ENCODE peak calls at places on chromosomes 11 and 22, in seven cellular contexts. Y is neural crest cell, A is stomach, Q is psoas muscle, K is nephron progenitor cell, C is B cell, Z is GM12865. X is an unnamed sample.

GRCh38 chr11:1051356-1052132 is 15.0 kb upstream of the MUC6 start:
- DNase-seq in A (no peak), K (peak), C (no peak), Y (no peak), Z (no peak), Q (peak), X (no peak)

GRCh38 chr11:88689548-88690240 is 352.2 kb upstream of the CTSC start:
- DNase-seq in K (no peak), C (no peak), Z (no peak), Y (no peak), Q (no peak), A (peak), X (no peak)

GRCh38 chr22:50577987-50578775 is at the start of gene CPT1B:
- DNase-seq in A (no peak), Y (no peak), Q (peak), Z (no peak), C (peak), K (no peak), X (no peak)

GRCh38 chr22:30392661-30393321 is 4.0 kb upstream of the SEC14L2 start:
- DNase-seq in C (peak), K (peak), Y (no peak), Z (peak), Q (no peak), A (peak), X (no peak)

GRCh38 chr11:72688929-72689328 is 14.7 kb upstream of the PDE2A start:
- DNase-seq in Z (no peak), C (no peak), K (no peak), Y (no peak), Q (no peak), A (no peak), X (no peak)

GRCh38 chr11:15937601-15938361 is 418.6 kb downstream of the SOX6 start:
- DNase-seq in Q (no peak), A (no peak), Y (no peak), Z (no peak), C (no peak), K (no peak), X (no peak)

GRCh38 chr11:104000798-104001197 is 35.6 kb upstream of the DDI1 start:
- DNase-seq in C (no peak), Q (no peak), K (no peak), A (no peak), Y (no peak), Z (no peak), X (no peak)

GRCh38 chr22:42664976-42665831 is 16.0 kb upstream of the CYB5R3 start:
- DNase-seq in K (no peak), C (no peak), Q (no peak), A (no peak), Z (peak), Y (no peak), X (no peak)

GRCh38 chr11:72232260-72233055 is 7.9 kb downstream of the INPPL1 start:
- DNase-seq in Z (no peak), Y (no peak), A (no peak), C (no peak), Q (no peak), K (no peak), X (no peak)

GRCh38 chr22:24593810-24594568 is 1.1 kb upstream of the LRRC75B start:
- DNase-seq in Z (no peak), Y (no peak), A (no peak), Q (no peak), K (no peak), C (no peak), X (no peak)

GRCh38 chr11:8867856-8868705 is 42.9 kb upstream of the AKIP1 start:
- DNase-seq in A (no peak), C (no peak), K (no peak), Y (no peak), Z (no peak), Q (no peak), X (no peak)

GRCh38 chr22:44673406-44673805 is 28.6 kb upstream of the PRR5 start:
- DNase-seq in C (no peak), Z (no peak), K (no peak), A (no peak), Y (no peak), Q (no peak), X (no peak)

GRCh38 chr11:1556278-1557167 is 15.5 kb downstream of the DUSP8 start:
- DNase-seq in Q (no peak), K (no peak), A (no peak), C (peak), Y (no peak), Z (no peak), X (no peak)

GRCh38 chr11:19093976-19094375 is 23.0 kb upstream of the ZDHHC13 start:
- DNase-seq in K (no peak), A (no peak), Z (no peak), C (no peak), Q (no peak), Y (no peak), X (no peak)

GRCh38 chr11:110162216-110162615 is 69.0 kb downstream of the ZC3H12C start:
- DNase-seq in A (no peak), K (no peak), Z (no peak), Q (no peak), Y (no peak), C (no peak), X (no peak)

GRCh38 chr11:68804786-68805185 is 36.9 kb downstream of the CPT1A start:
- DNase-seq in K (no peak), Q (no peak), C (no peak), Z (no peak), Y (no peak), A (no peak), X (no peak)

GRCh38 chr11:2817431-2817830 is 68.1 kb downstream of the CDKN1C start:
- DNase-seq in Q (no peak), A (no peak), C (no peak), Y (no peak), Z (no peak), K (no peak), X (no peak)

GRCh38 chr11:28615542-28615941 is 507.4 kb downstream of the METTL15 start:
- DNase-seq in Y (no peak), C (no peak), Q (no peak), Z (no peak), K (no peak), A (no peak), X (no peak)

GRCh38 chr11:118645066-118645715 is 34.3 kb downstream of the TREH start:
- DNase-seq in K (no peak), Y (no peak), Q (no peak), Z (no peak), A (no peak), C (no peak), X (no peak)

GRCh38 chr11:130389315-130389935 is 39.0 kb downstream of the ADAMTS8 start:
- DNase-seq in Y (no peak), Q (no peak), C (no peak), K (no peak), Z (no peak), A (no peak), X (no peak)

GRCh38 chr11:69000831-69001245 is 12.2 kb downstream of the MRGPRF start:
- DNase-seq in C (no peak), A (no peak), Q (no peak), K (no peak), Y (no peak), Z (no peak), X (no peak)

GRCh38 chr11:120985718-120986569 is 38.0 kb upstream of the TBCEL start:
- DNase-seq in C (peak), A (peak), Z (peak), K (peak), Y (peak), Q (peak), X (peak)

GRCh38 chr11:44905131-44905866 is 45.4 kb downstream of the TP53I11 start:
- DNase-seq in C (no peak), A (no peak), Z (no peak), K (no peak), Q (no peak), Y (no peak), X (no peak)

GRCh38 chr11:9617960-9618359 is 44.5 kb downstream of the WEE1 start:
- DNase-seq in Z (no peak), A (no peak), Q (no peak), Y (no peak), K (no peak), C (no peak), X (no peak)

DNA sequence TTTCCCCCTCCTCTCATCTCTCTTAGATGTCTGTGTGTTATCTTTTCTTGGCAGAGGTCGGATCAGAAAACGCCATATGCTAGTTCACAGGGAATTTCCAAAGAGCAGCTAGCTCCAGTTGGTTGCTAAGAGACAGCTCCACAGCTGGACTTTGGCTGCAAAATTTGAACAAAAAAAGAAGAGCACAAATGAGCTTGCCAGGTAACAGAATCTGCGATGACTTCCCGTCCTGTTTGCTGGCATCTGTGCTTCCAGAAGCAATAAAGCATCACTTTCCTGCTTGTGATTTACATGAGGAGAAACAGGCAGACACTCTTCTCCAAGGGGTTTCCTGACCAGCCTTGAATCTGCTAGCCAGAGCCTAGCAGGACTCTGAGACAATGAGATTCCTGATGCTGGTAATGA is 596.0 kb upstream of the B3GAT1 start:
- DNase-seq in Q (no peak), K (no peak), C (no peak), Z (no peak), A (no peak), Y (no peak), X (no peak)
- TF ChIP-seq CTCF in Q (no peak), K (no peak), C (no peak), Z (no peak), A (no peak), Y (no peak), X (no peak)

GRCh38 chr22:45906946-45907345 is 70.0 kb downstream of the WNT7B start:
- DNase-seq in A (no peak), C (no peak), Y (no peak), Z (no peak), Q (no peak), K (no peak), X (no peak)

GRCh38 chr22:45905326-45905923 is 71.5 kb downstream of the WNT7B start:
- DNase-seq in Z (no peak), C (no peak), Y (no peak), K (no peak), A (no peak), Q (no peak), X (no peak)

GRCh38 chr22:45907996-45908395 is 69.0 kb downstream of the WNT7B start:
- DNase-seq in Q (no peak), Y (no peak), Z (no peak), K (no peak), C (no peak), A (no peak), X (no peak)

GRCh38 chr22:45907378-45907777 is 69.6 kb downstream of the WNT7B start:
- DNase-seq in Q (no peak), Z (no peak), A (no peak), Y (no peak), K (no peak), C (no peak), X (no peak)

DNA sequence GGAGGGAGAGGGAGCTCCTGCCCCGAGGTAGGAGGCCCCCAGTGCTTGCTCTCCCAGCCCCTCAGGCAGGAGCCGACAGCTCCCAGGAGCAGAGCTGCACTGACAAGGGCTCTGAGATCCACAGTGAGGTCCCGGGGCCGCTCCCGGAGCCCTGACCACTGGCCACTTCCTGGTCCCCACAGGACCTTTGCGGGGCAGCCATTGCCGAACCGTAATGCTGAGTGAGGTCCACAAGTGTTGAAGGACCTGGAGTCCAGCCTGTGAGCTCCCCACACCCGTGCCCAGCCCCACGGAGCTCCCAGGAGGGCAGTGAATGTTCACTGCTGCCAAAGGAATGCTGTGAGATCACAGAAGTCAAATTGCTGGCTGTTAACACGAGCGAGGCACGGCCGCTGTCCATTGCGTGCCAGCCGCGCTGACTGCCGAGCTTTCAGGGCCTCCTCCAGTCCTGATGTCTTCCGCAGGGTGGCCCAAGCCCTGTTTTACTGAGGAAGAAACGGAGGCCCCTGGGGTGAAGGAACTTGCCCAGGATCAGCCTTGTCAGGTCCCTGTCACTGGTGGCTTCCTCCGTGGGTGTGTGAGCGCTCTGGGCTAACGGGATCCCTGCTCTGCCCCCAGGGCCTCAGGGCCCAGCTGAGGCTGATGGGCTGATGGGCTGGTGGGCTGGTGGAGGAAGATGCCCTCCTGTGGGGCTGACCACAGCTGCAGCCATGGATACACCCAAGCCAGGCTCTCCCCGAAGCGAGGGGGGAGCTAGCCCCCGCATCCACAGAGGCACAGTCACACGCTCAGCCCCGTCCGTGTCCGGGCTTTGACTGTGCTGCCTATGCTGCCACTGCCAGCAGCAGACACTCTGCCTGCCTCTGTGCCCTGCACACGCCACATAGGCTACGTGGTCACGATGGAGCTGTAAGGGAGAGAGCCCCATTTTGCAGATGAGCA is 70.8 kb downstream of the WNT7B start:
- DNase-seq in Y (no peak), K (peak), Q (no peak), A (no peak), C (no peak), Z (no peak), X (no peak)
- TF ChIP-seq CTCF in Y (no peak), K (no peak), Q (no peak), A (no peak), C (no peak), Z (no peak), X (no peak)

GRCh38 chr22:41479671-41480396 is 10.9 kb downstream of the ACO2 start:
- DNase-seq in C (no peak), Q (no peak), K (no peak), Y (peak), A (no peak), Z (no peak), X (no peak)
- TF ChIP-seq CTCF in C (no peak), Q (no peak), K (no peak), Y (no peak), A (no peak), Z (no peak), X (no peak)

GRCh38 chr22:35739076-35739475 is 21.4 kb downstream of the APOL5 start:
- DNase-seq in K (no peak), Y (no peak), Q (no peak), C (no peak), A (peak), Z (no peak), X (no peak)

GRCh38 chr22:35736701-35737100 is 19.0 kb downstream of the APOL5 start:
- DNase-seq in C (no peak), A (no peak), Z (no peak), Y (no peak), Q (no peak), K (no peak), X (no peak)

GRCh38 chr22:35742342-35743100 is 24.8 kb downstream of the APOL5 start:
- DNase-seq in K (no peak), Y (no peak), Q (no peak), A (no peak), C (no peak), Z (no peak), X (no peak)

GRCh38 chr22:35740616-35741015 is 22.9 kb downstream of the APOL5 start:
- DNase-seq in Q (no peak), Y (no peak), C (no peak), A (no peak), Z (no peak), K (no peak), X (no peak)

GRCh38 chr22:35739642-35740041 is 22.0 kb downstream of the APOL5 start:
- DNase-seq in Q (no peak), C (no peak), A (peak), Y (no peak), K (no peak), Z (peak), X (no peak)
- TF ChIP-seq CTCF in Q (peak), C (no peak), A (no peak), Y (peak), K (peak), Z (peak), X (no peak)

GRCh38 chr22:37330200-37331033 is 48.1 kb downstream of the CYTH4 start:
- DNase-seq in Y (peak), C (no peak), Q (no peak), K (peak), A (peak), Z (peak), X (peak)
- TF ChIP-seq CTCF in Y (peak), C (no peak), Q (no peak), K (no peak), A (no peak), Z (peak), X (no peak)

GRCh38 chr11:64125676-64126075 is 40.2 kb downstream of the MACROD1 start:
- DNase-seq in Q (no peak), K (no peak), Y (no peak), A (no peak), Z (no peak), C (no peak), X (no peak)

GRCh38 chr11:64129403-64129802 is 36.5 kb downstream of the MACROD1 start:
- DNase-seq in A (no peak), Q (no peak), C (no peak), Y (no peak), K (no peak), Z (no peak), X (no peak)

GRCh38 chr11:64126796-64127195 is 39.1 kb downstream of the MACROD1 start:
- DNase-seq in K (no peak), Z (no peak), A (no peak), C (no peak), Y (no peak), Q (no peak), X (no peak)

GRCh38 chr11:64128255-64129006 is 37.5 kb downstream of the MACROD1 start:
- DNase-seq in Y (no peak), Z (no peak), C (no peak), Q (no peak), K (no peak), A (no peak), X (no peak)

GRCh38 chr11:64127267-64128072 is 38.4 kb downstream of the MACROD1 start:
- DNase-seq in C (no peak), Q (no peak), Z (no peak), K (no peak), A (no peak), Y (no peak), X (no peak)
- TF ChIP-seq CTCF in C (no peak), Q (no peak), Z (no peak), K (no peak), A (no peak), Y (no peak), X (no peak)

GRCh38 chr22:21080435-21081137 is 34.8 kb downstream of the LRRC74B start:
- DNase-seq in C (no peak), K (no peak), A (no peak), Z (no peak), Y (no peak), Q (no peak), X (no peak)
- TF ChIP-seq CTCF in C (no peak), K (no peak), A (no peak), Z (no peak), Y (no peak), Q (no peak), X (no peak)